ENCODE peak calls at places on chromosomes 5 and 9, in six cellular contexts. L, R, D, U, I and J are unnamed samples. For H3K4me1, the result is how much of the 10 kb centered on the place peaks cover.

GRCh38 chr5:157912621-157913325 is 53.8 kb upstream of the CLINT1 start:
- DNase-seq in L (no peak), R (no peak), D (peak), U (no peak), I (peak), J (peak)

GRCh38 chr5:1268666-1269065 is 26.2 kb downstream of the TERT start:
- DNase-seq in L (no peak), R (no peak), D (no peak), U (no peak), I (no peak), J (no peak)

GRCh38 chr5:180689071-180689694 is 39.8 kb upstream of the FLT4 start:
- DNase-seq in L (no peak), R (no peak), D (no peak), U (no peak), I (no peak), J (no peak)

GRCh38 chr5:68459093-68459492 is 243.5 kb downstream of the PIK3R1 start:
- DNase-seq in L (no peak), R (no peak), D (no peak), U (no peak), I (no peak), J (no peak)

GRCh38 chr5:95283761-95284511 is 958 bp downstream of the MCTP1 start:
- DNase-seq in L (peak), R (no peak), D (peak), U (no peak), I (peak), J (peak)

GRCh38 chr9:112012026-112012902 is 115.7 kb downstream of the UGCG start:
- DNase-seq in L (peak), R (peak), D (peak), U (peak), I (peak), J (peak)

GRCh38 chr5:10760976-10761841 is at the start of gene DAP:
- DNase-seq in L (peak), R (peak), D (peak), U (peak), I (peak), J (peak)

GRCh38 chr9:91282292-91282691 is 79.4 kb downstream of the AUH start:
- DNase-seq in L (no peak), R (no peak), D (no peak), U (no peak), I (peak), J (no peak)

DNA sequence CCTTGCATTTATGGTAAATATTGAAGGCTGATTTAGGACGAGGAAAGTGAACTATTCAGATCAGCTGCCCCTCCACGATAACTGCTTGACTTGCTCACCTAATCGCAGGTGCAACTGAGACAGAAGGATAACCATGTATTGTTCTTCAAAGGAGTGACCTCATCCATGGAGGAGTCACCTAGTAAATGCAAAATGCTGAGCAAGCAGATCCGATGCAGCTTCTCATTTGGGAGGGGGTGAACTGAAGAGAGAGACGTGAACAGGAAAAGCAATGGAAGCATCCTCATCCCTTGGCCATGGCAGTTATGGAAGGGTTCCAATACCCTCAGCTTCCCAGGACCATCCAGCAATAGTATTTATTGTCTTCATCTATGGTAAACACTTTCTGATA is 47.5 kb downstream of the RASGRF2 start:
- DNase-seq in L (no peak), R (no peak), D (no peak), U (no peak), I (no peak), J (no peak)
- H3K27ac ChIP-seq in L (peak), R (peak), D (peak), U (no peak), I (no peak), J (peak)

GRCh38 chr9:106970219-106970975 is 107.4 kb downstream of the ZNF462 start:
- DNase-seq in L (no peak), R (no peak), D (no peak), U (no peak), I (no peak), J (no peak)
- H3K4me3 ChIP-seq in L (no peak), R (no peak), D (no peak), U (no peak), I (no peak), J (no peak)

DNA sequence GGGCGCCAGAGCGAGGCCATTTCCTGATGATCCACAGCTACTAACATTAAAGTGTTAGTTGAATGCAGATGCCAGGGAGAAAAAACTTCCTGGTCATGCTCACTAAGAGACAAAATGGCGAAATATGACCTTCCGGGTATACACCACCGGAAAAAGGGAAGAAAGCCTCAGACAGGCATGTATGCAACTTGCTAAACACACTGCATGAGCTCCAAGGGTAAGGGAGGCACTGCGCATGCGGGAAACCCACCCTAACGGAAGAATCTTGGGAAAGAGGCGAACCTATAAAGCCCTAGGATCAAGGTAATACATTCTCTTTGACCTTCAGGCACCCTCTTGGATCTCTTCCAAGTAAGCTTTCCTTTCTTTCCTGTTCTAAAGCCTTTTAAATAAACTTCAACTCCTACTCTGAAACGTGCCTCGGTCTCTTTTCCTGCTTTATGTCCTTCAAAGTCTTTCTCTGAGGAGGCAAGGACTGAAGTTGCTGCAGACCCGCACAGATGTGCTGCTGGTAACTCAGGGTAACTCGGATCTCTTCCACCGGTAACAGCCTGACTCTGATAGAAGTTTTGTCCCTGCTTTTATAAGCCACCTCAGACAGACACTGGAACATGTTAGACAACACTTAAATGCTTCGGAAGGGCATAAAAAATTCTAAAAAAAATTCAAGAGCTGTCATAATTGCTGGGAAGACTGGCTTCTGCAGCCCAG is 64.9 kb downstream of the DTWD2 start:
- DNase-seq in L (no peak), R (no peak), D (no peak), U (no peak), I (no peak), J (no peak)
- H3K4me1 ChIP-seq in L (under half), R (under half), D (under half), U (under half), I (under half), J (under half)

DNA sequence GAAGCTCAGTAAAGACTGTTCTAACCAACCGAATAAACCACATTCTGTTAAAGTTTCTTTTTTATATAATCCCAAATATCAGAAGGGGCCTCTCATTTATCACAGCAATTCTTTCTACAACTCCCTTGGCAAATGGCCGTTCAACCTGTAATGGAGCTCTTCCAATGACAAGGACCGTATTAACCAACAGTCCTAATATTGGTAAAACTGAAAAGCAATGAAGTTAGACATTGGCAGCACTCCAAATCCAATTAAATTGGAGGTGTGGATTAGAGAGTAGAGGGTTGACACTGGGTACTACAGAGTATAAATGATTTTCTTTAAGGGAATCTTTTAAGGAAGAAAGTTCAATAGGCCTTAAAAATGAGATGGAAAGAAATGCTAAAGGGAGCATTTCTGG is 842 bp downstream of the TMED7 start:
- DNase-seq in L (no peak), R (no peak), D (no peak), U (no peak), I (no peak), J (peak)
- H3K27ac ChIP-seq in L (peak), R (peak), D (peak), U (peak), I (peak), J (peak)

GRCh38 chr9:137030528-137030927 is 1.4 kb downstream of the FUT7 start:
- DNase-seq in L (no peak), R (no peak), D (no peak), U (no peak), I (no peak), J (no peak)
- H3K4me3 ChIP-seq in L (no peak), R (no peak), D (no peak), U (no peak), I (no peak), J (no peak)

GRCh38 chr9:132983814-132984201 is 5.3 kb downstream of the GFI1B start:
- DNase-seq in L (no peak), R (no peak), D (no peak), U (no peak), I (no peak), J (no peak)
- H3K4me1 ChIP-seq in L (under half), R (under half), D (under half), U (under half), I (under half), J (under half)

DNA sequence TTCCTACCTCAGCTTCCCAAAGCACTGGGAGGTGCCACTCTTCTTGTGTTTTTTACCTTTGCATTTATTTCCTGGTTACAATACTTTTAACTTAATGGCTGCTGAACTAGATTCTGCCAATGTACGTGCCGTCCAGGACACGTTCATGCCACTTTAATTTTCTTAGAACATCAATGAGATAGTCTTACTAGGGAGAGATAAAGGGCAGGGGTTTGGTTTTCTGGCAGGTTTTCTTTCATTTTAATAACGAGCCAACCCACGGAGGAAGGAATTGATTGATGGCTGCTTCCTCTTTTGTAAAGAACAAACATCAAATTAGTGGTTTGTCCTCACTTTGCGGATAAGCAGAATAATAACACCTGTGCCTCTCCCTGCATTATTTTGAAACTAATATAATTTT is 135.7 kb downstream of the DOCK8 start:
- DNase-seq in L (no peak), R (no peak), D (no peak), U (no peak), I (no peak), J (no peak)
- H3K27ac ChIP-seq in L (no peak), R (no peak), D (no peak), U (no peak), I (no peak), J (no peak)

GRCh38 chr5:144295284-144295683 is 124.6 kb downstream of the KCTD16 start:
- DNase-seq in L (no peak), R (no peak), D (no peak), U (no peak), I (no peak), J (no peak)

GRCh38 chr5:144297083-144297482 is 126.4 kb downstream of the KCTD16 start:
- DNase-seq in L (no peak), R (no peak), D (no peak), U (no peak), I (no peak), J (no peak)

GRCh38 chr5:144289277-144289676 is 118.6 kb downstream of the KCTD16 start:
- DNase-seq in L (no peak), R (no peak), D (no peak), U (no peak), I (no peak), J (no peak)

GRCh38 chr5:144292029-144292428 is 121.4 kb downstream of the KCTD16 start:
- DNase-seq in L (no peak), R (no peak), D (no peak), U (no peak), I (no peak), J (no peak)
- H3K4me3 ChIP-seq in L (no peak), R (no peak), D (no peak), U (no peak), I (no peak), J (no peak)